ENCODE peak calls at places on chromosome 9, in five cellular contexts. O, P, Y, K and V are unnamed samples.

GRCh38 chr9:101119206-101119819 is 90.8 kb downstream of the PLPPR1 start:
- DNase-seq in Y (peak; percentile 64), K (no peak), O (no peak), P (no peak), V (peak; percentile 32)

GRCh38 chr9:86563959-86564358 is 209.7 kb upstream of the TUT7 start:
- DNase-seq in P (no peak), K (no peak), O (no peak), Y (no peak), V (no peak)

GRCh38 chr9:129702563-129702962 is 37.1 kb downstream of the PRRX2 start:
- DNase-seq in P (no peak), O (no peak), Y (no peak), K (no peak), V (peak; percentile 62)

GRCh38 chr9:100602302-100602930 is 24.5 kb downstream of the CAVIN4 start:
- DNase-seq in P (no peak), K (no peak), O (no peak), Y (peak; percentile 70), V (peak; percentile 45)

GRCh38 chr9:34252670-34253459 is 74.0 kb downstream of the UBAP1 start:
- DNase-seq in K (peak; percentile 79), O (no peak), P (peak; percentile 54), Y (peak; percentile 52), V (peak; percentile 63)

GRCh38 chr9:113574381-113575262 is 111.1 kb downstream of the RGS3 start:
- DNase-seq in Y (no peak), O (peak; percentile 55), K (peak; percentile 44), P (no peak), V (no peak)

GRCh38 chr9:18477719-18478118 is 3.8 kb downstream of the ADAMTSL1 start:
- DNase-seq in P (no peak), K (no peak), Y (no peak), O (no peak), V (no peak)

GRCh38 chr9:14722391-14723035 is at the start of gene CER1:
- DNase-seq in P (no peak), K (no peak), O (no peak), Y (no peak), V (no peak)

GRCh38 chr9:20811872-20812271 is 127.8 kb downstream of the FOCAD start:
- DNase-seq in P (no peak), O (no peak), Y (no peak), K (no peak), V (no peak)

GRCh38 chr9:123669355-123669754 is 260.6 kb downstream of the DENND1A start:
- DNase-seq in K (no peak), Y (no peak), O (no peak), P (no peak), V (no peak)

GRCh38 chr9:104968025-104968982 is 40.3 kb upstream of the ABCA1 start:
- DNase-seq in Y (peak; percentile 86), P (peak; percentile 92), K (peak; percentile 92), O (peak; percentile 96), V (peak; percentile 92)

GRCh38 chr9:976258-976804 is at the start of gene DMRT3:
- DNase-seq in K (no peak), Y (no peak), O (no peak), P (no peak), V (no peak)

GRCh38 chr9:33081128-33081851 is 4.8 kb upstream of the SMU1 start:
- DNase-seq in Y (peak; percentile 95), O (no peak), K (no peak), P (peak; percentile 76), V (peak; percentile 45)

GRCh38 chr9:109224751-109225150 is 57.7 kb upstream of the FRRS1L start:
- DNase-seq in P (no peak), K (no peak), Y (no peak), O (no peak), V (no peak)

GRCh38 chr9:22446950-22447606 is 454 bp downstream of the DMRTA1 start:
- DNase-seq in Y (peak; percentile 72), P (peak; percentile 10), O (peak; percentile 90), K (peak; percentile 63), V (peak; percentile 61)

GRCh38 chr9:8852301-8852864 is 1052.8 kb upstream of the DMAC1 start:
- DNase-seq in O (no peak), Y (no peak), P (no peak), K (no peak), V (no peak)

GRCh38 chr9:98132806-98133631 is 14.0 kb upstream of the TRIM14 start:
- DNase-seq in O (peak; percentile 43), K (no peak), Y (no peak), P (no peak), V (no peak)

GRCh38 chr9:131676431-131676972 is 63.4 kb downstream of the RAPGEF1 start:
- DNase-seq in P (peak; percentile 56), K (no peak), Y (no peak), O (no peak), V (no peak)